ENCODE peak calls at places on chromosomes 4 and X, in eight cellular contexts. F is ovary, E is IMR-90, V is lower leg skin, I is tibial nerve, S is NB4, Z is prostate gland, T is Peyer's patch. G is an unnamed sample.

GRCh38 chrX:110215411-110215810 is 102.5 kb downstream of the AMMECR1 start:
- DNase-seq in F (no peak), E (peak; percentile 14), V (no peak), I (no peak), S (no peak), Z (no peak), T (no peak), G (no peak)

GRCh38 chr4:182369211-182369610 is 126.0 kb downstream of the TENM3 start:
- DNase-seq in F (no peak), E (peak; percentile 62), V (no peak), I (no peak), S (no peak), Z (no peak), T (no peak), G (no peak)

GRCh38 chr4:150152764-150153163 is 74.5 kb downstream of the DCLK2 start:
- DNase-seq in F (no peak), E (peak; percentile 68), V (no peak), I (no peak), S (no peak), Z (no peak), T (no peak), G (no peak)

GRCh38 chr4:81065446-81065845 is 34.9 kb downstream of the BMP3 start:
- DNase-seq in F (no peak), E (no peak), V (no peak), I (no peak), S (no peak), Z (no peak), T (no peak), G (no peak)

GRCh38 chr4:84995386-84995785 is 28.9 kb upstream of the WDFY3 start:
- DNase-seq in F (no peak), E (no peak), V (no peak), I (no peak), S (no peak), Z (no peak), T (no peak), G (no peak)

GRCh38 chrX:19889582-19890342 is 2.4 kb upstream of the SH3KBP1 start:
- DNase-seq in F (peak; percentile 30), E (peak; percentile 83), V (no peak), I (no peak), S (peak; percentile 42), Z (no peak), T (peak; percentile 68), G (peak; percentile 79)

GRCh38 chrX:148784859-148785655 is 284.6 kb downstream of the AFF2 start:
- DNase-seq in F (no peak), E (no peak), V (no peak), I (no peak), S (no peak), Z (no peak), T (no peak), G (no peak)

GRCh38 chr4:77471821-77472495 is 133.7 kb upstream of the CXCL13 start:
- DNase-seq in F (no peak), E (no peak), V (no peak), I (no peak), S (no peak), Z (peak; percentile 80), T (no peak), G (no peak)

GRCh38 chr4:159400782-159401712 is 298.2 kb downstream of the RAPGEF2 start:
- DNase-seq in F (no peak), E (peak; percentile 70), V (no peak), I (no peak), S (peak; percentile 3), Z (no peak), T (no peak), G (no peak)

GRCh38 chrX:39158801-39159657 is 357.8 kb downstream of the MID1IP1 start:
- DNase-seq in F (no peak), E (peak; percentile 11), V (peak; percentile 26), I (no peak), S (peak; percentile 26), Z (no peak), T (no peak), G (peak; percentile 44)

GRCh38 chr4:65645185-65645584 is 25.1 kb downstream of the EPHA5 start:
- DNase-seq in F (no peak), E (peak; percentile 1), V (no peak), I (no peak), S (no peak), Z (no peak), T (no peak), G (no peak)

GRCh38 chr4:116395408-116395807 is 690.0 kb downstream of the TRAM1L1 start:
- DNase-seq in F (no peak), E (no peak), V (no peak), I (no peak), S (no peak), Z (no peak), T (no peak), G (no peak)

GRCh38 chrX:121000589-121000988 is 15.0 kb upstream of the CT47A1 start:
- DNase-seq in F (no peak), E (no peak), V (no peak), I (no peak), S (peak; percentile 9), Z (no peak), T (no peak), G (peak; percentile 0)

GRCh38 chrX:70508296-70508911 is 63.8 kb downstream of the DLG3 start:
- DNase-seq in F (no peak), E (peak; percentile 8), V (no peak), I (no peak), S (no peak), Z (no peak), T (no peak), G (no peak)

GRCh38 chrX:107571296-107571998 is 56.9 kb upstream of the PRPS1 start:
- DNase-seq in F (no peak), E (peak; percentile 91), V (no peak), I (no peak), S (no peak), Z (no peak), T (no peak), G (no peak)

GRCh38 chr4:54120517-54120916 is 20.6 kb downstream of the GSX2 start:
- DNase-seq in F (no peak), E (no peak), V (no peak), I (no peak), S (no peak), Z (no peak), T (no peak), G (no peak)

GRCh38 chr4:121950680-121951569 is 935 bp downstream of the TRPC3 start:
- DNase-seq in F (no peak), E (peak; percentile 18), V (peak; percentile 84), I (no peak), S (no peak), Z (peak; percentile 13), T (peak; percentile 55), G (peak; percentile 11)

GRCh38 chr4:768076-768475 is 57.9 kb downstream of the CPLX1 start:
- DNase-seq in F (no peak), E (no peak), V (no peak), I (no peak), S (no peak), Z (no peak), T (no peak), G (no peak)

GRCh38 chr4:44425614-44426208 is 22.9 kb downstream of the KCTD8 start:
- DNase-seq in F (no peak), E (peak; percentile 2), V (no peak), I (no peak), S (peak; percentile 18), Z (no peak), T (no peak), G (no peak)

GRCh38 chrX:4550018-4550417 is 836.6 kb upstream of the PRKX start:
- DNase-seq in F (no peak), E (no peak), V (no peak), I (no peak), S (peak; percentile 11), Z (no peak), T (no peak), G (no peak)

GRCh38 chrX:146278381-146278780 is 460.8 kb downstream of the SLITRK2 start:
- DNase-seq in F (no peak), E (no peak), V (no peak), I (no peak), S (peak; percentile 71), Z (no peak), T (no peak), G (no peak)

GRCh38 chrX:72126048-72126415 is 5.7 kb downstream of the RTL5 start:
- DNase-seq in F (no peak), E (no peak), V (peak; percentile 83), I (no peak), S (no peak), Z (no peak), T (no peak), G (peak; percentile 11)

GRCh38 chrX:130386408-130386808 is 934 bp upstream of the GPR119 start:
- DNase-seq in F (no peak), E (no peak), V (no peak), I (no peak), S (no peak), Z (no peak), T (no peak), G (no peak)
- TF ChIP-seq POLR2A in F (no peak), E (no peak), V (no peak), I (no peak), S (no peak), Z (no peak), T (no peak), G (no peak)

GRCh38 chr4:158209825-158210807 is at the start of gene TMEM144:
- DNase-seq in F (peak; percentile 91), E (peak; percentile 85), V (peak; percentile 98), I (peak; percentile 82), S (peak; percentile 84), Z (peak; percentile 88), T (peak; percentile 92), G (peak; percentile 82)
- TF ChIP-seq POLR2A in F (peak; percentile 40), E (no peak), V (no peak), I (peak; percentile 34), S (no peak), Z (peak; percentile 85), T (peak; percentile 87), G (peak; percentile 70)

GRCh38 chr4:170026253-170026991 is at the start of gene MFAP3L:
- DNase-seq in F (peak; percentile 72), E (peak; percentile 84), V (peak; percentile 97), I (peak; percentile 71), S (peak; percentile 87), Z (peak; percentile 86), T (peak; percentile 93), G (peak; percentile 92)
- TF ChIP-seq POLR2A in F (peak; percentile 35), E (no peak), V (no peak), I (peak; percentile 81), S (peak; percentile 24), Z (peak; percentile 23), T (peak; percentile 50), G (peak; percentile 79)

GRCh38 chrX:6049132-6049531 is 179.5 kb downstream of the NLGN4X start:
- DNase-seq in F (no peak), E (no peak), V (no peak), I (no peak), S (no peak), Z (no peak), T (no peak), G (no peak)

GRCh38 chrX:6052111-6052745 is 176.4 kb downstream of the NLGN4X start:
- DNase-seq in F (no peak), E (no peak), V (no peak), I (no peak), S (no peak), Z (no peak), T (no peak), G (no peak)

GRCh38 chrX:6053126-6053625 is 175.5 kb downstream of the NLGN4X start:
- DNase-seq in F (no peak), E (no peak), V (no peak), I (no peak), S (no peak), Z (no peak), T (no peak), G (no peak)
- TF ChIP-seq POLR2A in F (no peak), E (no peak), V (no peak), I (no peak), S (no peak), Z (no peak), T (no peak), G (no peak)

G was measured in erythroblast.